ENCODE peak calls at places on chromosomes 5 and 9, in eight cellular contexts. L is lung, U is glutamatergic neuron, R is breast epithelium, D is fibroblast of pulmonary artery, S is brain microvascular endothelial cell, B is B cell, Y is GM12865. A is an unnamed sample.

GRCh38 chr5:128965638-128966302 is 482 bp downstream of the SLC27A6 start:
- DNase-seq in U (peak), R (no peak), S (no peak), D (no peak), B (no peak), Y (no peak), L (no peak), A (no peak)

GRCh38 chr5:545641-546375 is 21.6 kb upstream of the SLC9A3 start:
- DNase-seq in B (no peak), S (no peak), D (no peak), R (no peak), Y (no peak), L (no peak), U (no peak), A (no peak)

GRCh38 chr9:38443181-38443580 is 18.9 kb upstream of the IGFBPL1 start:
- DNase-seq in B (no peak), Y (no peak), R (peak), L (no peak), D (peak), U (no peak), S (peak), A (peak)

GRCh38 chr5:135705230-135705631 is 126.4 kb upstream of the CXCL14 start:
- DNase-seq in D (no peak), U (no peak), S (no peak), L (no peak), B (no peak), R (no peak), Y (no peak), A (no peak)

GRCh38 chr5:79193643-79194042 is 42.3 kb upstream of the JMY start:
- DNase-seq in B (no peak), R (peak), U (no peak), S (no peak), Y (no peak), L (no peak), D (peak), A (no peak)

GRCh38 chr5:141001466-141001853 is 35.2 kb downstream of the PCDHAC2 start:
- DNase-seq in L (peak), B (no peak), R (no peak), D (no peak), S (no peak), Y (no peak), U (peak), A (no peak)

GRCh38 chr5:176610430-176610763 is 441 bp upstream of the GPRIN1 start:
- DNase-seq in L (no peak), B (peak), U (no peak), Y (no peak), R (no peak), S (no peak), D (no peak), A (no peak)

GRCh38 chr5:124285733-124286132 is 460.7 kb downstream of the ZNF608 start:
- DNase-seq in B (no peak), S (no peak), L (no peak), D (no peak), R (no peak), Y (no peak), U (no peak), A (no peak)

GRCh38 chr5:159100928-159101646 is 1.4 kb upstream of the EBF1 start:
- DNase-seq in B (peak), Y (peak), L (no peak), U (no peak), D (no peak), R (no peak), S (no peak), A (no peak)

GRCh38 chr5:82403026-82403425 is 124.9 kb upstream of the RPS23 start:
- DNase-seq in U (no peak), D (no peak), S (no peak), R (no peak), B (no peak), Y (no peak), L (no peak), A (no peak)

GRCh38 chr9:2655411-2655901 is 33.9 kb downstream of the VLDLR start:
- DNase-seq in D (peak), S (peak), U (no peak), Y (peak), L (no peak), R (no peak), B (no peak), A (peak)

DNA sequence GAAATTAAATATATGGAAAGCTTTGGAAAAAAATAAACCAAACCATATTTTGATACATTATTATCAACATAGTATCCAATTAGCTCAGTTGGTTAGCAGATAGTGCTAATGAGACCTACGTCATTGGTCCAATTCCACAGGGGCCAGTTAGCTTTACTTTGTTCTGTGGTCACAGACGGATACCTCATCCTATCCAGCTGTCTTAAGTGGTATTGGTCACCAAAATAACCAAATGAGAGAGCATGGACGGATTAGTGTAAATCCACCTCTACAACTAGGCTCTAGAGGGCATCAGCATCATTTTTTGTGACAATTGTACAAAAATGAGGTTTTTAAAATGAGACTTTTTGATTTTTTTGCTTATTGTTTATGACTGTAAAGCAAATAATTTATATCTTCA is 364.2 kb downstream of the KIAA0825 start:
- DNase-seq in D (peak), R (no peak), Y (no peak), U (peak), S (no peak), B (no peak), L (no peak), A (no peak)
- TF ChIP-seq CTCF in D (peak), R (no peak), Y (no peak), U (no peak), S (no peak), B (no peak), L (no peak), A (peak)

DNA sequence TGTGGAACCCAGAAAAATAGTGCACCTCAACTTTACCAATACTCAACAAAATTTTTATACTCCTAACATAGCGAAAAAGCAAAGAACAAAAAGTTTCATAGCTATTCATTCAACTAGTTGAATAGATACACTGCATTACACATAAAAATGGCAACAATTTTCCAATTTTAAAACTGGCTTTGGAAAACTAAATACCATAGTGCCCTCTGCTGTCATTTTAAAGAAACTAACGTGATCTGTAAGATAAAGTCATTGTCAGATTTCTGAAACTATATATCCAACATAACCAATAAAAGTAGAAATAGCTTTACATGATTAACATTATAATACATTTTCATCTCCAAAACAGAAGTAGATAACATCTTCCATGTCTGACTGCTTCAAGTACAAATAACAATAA is 31.6 kb downstream of the DTWD2 start:
- DNase-seq in B (no peak), D (peak), U (no peak), Y (peak), R (no peak), S (no peak), L (no peak), A (peak)
- TF ChIP-seq CTCF in B (no peak), D (peak), U (no peak), Y (peak), R (no peak), S (no peak), L (no peak), A (peak)

DNA sequence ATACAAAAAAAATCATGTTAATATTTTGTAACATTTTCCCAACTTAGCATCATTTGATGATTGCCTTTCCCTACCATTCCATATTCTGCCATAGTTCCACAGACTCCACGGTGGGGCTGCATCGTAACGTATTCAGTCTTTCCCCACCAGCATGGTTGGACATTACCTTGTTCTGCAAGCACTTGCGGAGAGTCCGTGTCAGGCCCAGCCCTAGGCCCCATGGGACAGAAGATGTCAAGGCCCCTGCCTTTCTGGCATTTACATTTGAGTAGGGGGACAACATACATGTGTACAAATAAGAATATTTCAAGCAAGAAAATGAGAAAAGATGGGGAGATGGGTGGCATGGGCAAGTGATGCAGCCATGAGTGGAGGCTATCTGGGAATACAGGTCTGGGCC is 8.2 kb upstream of the PHF2 start:
- DNase-seq in R (no peak), D (no peak), Y (no peak), U (no peak), B (no peak), L (no peak), S (no peak), A (no peak)
- TF ChIP-seq CTCF in R (no peak), D (no peak), Y (no peak), U (no peak), B (no peak), L (no peak), S (no peak), A (no peak)

DNA sequence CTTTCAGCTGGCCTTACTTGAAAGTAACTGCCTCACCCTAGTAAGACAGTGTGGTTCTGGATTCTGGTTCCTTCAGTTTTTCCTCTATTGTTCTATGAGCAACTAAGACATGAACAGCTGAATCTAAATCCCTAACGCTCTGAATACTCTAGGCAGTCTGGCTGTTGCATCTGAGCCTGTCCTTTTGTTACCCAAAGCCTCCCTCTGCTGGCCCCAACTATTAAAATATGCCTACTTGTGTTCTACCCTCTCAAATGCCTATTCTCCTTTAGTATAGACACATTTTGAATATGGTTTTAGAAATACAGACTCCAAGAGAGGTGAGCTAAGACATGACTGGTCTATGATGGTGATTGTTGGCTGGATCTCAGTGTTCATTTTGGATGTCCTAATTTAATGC is 1203.6 kb upstream of the DMAC1 start:
- DNase-seq in L (no peak), B (no peak), U (no peak), S (peak), D (peak), R (no peak), Y (no peak), A (peak)
- TF ChIP-seq CTCF in L (no peak), B (no peak), U (no peak), S (peak), D (no peak), R (no peak), Y (no peak), A (peak)

DNA sequence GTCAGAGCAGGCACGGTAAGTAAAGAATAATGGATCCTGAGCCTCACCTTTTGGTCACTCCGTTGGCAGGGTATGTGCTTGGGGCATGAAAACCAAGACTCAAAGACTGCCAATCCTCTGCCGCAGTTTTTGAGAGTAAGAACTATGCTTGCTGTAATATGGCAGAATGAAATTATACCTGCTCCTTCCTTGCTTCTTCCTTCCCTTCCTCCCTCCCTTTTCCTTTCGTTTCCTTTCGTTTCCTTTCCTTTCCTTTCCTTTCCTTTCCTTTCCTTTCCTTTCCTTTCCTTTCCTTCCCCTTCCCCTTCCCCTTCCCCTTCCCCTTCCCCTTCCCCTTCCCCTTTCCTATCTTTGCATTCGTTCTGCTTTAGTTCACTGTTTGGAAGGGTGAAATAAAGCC is 43.9 kb downstream of the SH3GL2 start:
- DNase-seq in U (no peak), B (no peak), L (no peak), Y (no peak), R (no peak), S (no peak), D (no peak), A (no peak)
- TF ChIP-seq CTCF in U (no peak), B (no peak), L (no peak), Y (no peak), R (no peak), S (no peak), D (no peak), A (no peak)

A was measured in astrocyte of the spinal cord.